ENCODE peak calls at places on chromosomes 11 and 22, in nine cellular contexts. One of them, this sample, is unnamed. For H3K4me1, the result is how much of the 10 kb centered on the place peaks cover.

GRCh38 chr11:11464555-11464954 is 111.5 kb upstream of the CSNK2A3 start:
- DNase-seq in fibroblast of lung: no peak
- DNase-seq in GM23248: peak
- DNase-seq in neural progenitor cell: no peak
- DNase-seq in mammary epithelial cell: no peak
- DNase-seq in GM23338: no peak
- DNase-seq in HCT116: no peak
- DNase-seq in H1: no peak
- DNase-seq in PC-3: peak
- DNase-seq in this sample: no peak

GRCh38 chr22:49909476-49910205 is 8.6 kb downstream of the ALG12 start:
- DNase-seq in fibroblast of lung: no peak
- DNase-seq in GM23248: no peak
- DNase-seq in neural progenitor cell: no peak
- DNase-seq in mammary epithelial cell: no peak
- DNase-seq in GM23338: no peak
- DNase-seq in HCT116: no peak
- DNase-seq in H1: no peak
- DNase-seq in PC-3: no peak
- DNase-seq in this sample: no peak

GRCh38 chr11:131666617-131667016 is 296.2 kb downstream of the NTM start:
- DNase-seq in fibroblast of lung: peak
- DNase-seq in GM23248: peak
- DNase-seq in neural progenitor cell: no peak
- DNase-seq in mammary epithelial cell: no peak
- DNase-seq in GM23338: no peak
- DNase-seq in HCT116: no peak
- DNase-seq in H1: no peak
- DNase-seq in PC-3: no peak
- DNase-seq in this sample: no peak

GRCh38 chr11:109424893-109425292 is 2.9 kb downstream of the C11orf87 start:
- DNase-seq in fibroblast of lung: no peak
- DNase-seq in GM23248: no peak
- DNase-seq in neural progenitor cell: peak
- DNase-seq in mammary epithelial cell: peak
- DNase-seq in GM23338: peak
- DNase-seq in HCT116: no peak
- DNase-seq in H1: peak
- DNase-seq in PC-3: peak
- DNase-seq in this sample: peak

GRCh38 chr22:20080445-20080775 is 369 bp downstream of the DGCR8 start:
- DNase-seq in fibroblast of lung: peak
- DNase-seq in GM23248: peak
- DNase-seq in neural progenitor cell: peak
- DNase-seq in mammary epithelial cell: peak
- DNase-seq in GM23338: peak
- DNase-seq in HCT116: no peak
- DNase-seq in H1: no peak
- DNase-seq in PC-3: peak
- DNase-seq in this sample: peak

GRCh38 chr11:72113170-72113808 is 794 bp upstream of the ANAPC15 start:
- DNase-seq in fibroblast of lung: peak
- DNase-seq in GM23248: peak
- DNase-seq in neural progenitor cell: no peak
- DNase-seq in mammary epithelial cell: peak
- DNase-seq in GM23338: no peak
- DNase-seq in HCT116: no peak
- DNase-seq in H1: no peak
- DNase-seq in PC-3: no peak
- DNase-seq in this sample: peak

GRCh38 chr22:24807284-24807950 is 1.4 kb downstream of the SGSM1 start:
- DNase-seq in fibroblast of lung: peak
- DNase-seq in GM23248: no peak
- DNase-seq in neural progenitor cell: peak
- DNase-seq in mammary epithelial cell: no peak
- DNase-seq in GM23338: peak
- DNase-seq in HCT116: no peak
- DNase-seq in H1: no peak
- DNase-seq in PC-3: no peak
- DNase-seq in this sample: no peak

GRCh38 chr11:134120143-134120850 is 51.4 kb downstream of the JAM3 start:
- DNase-seq in fibroblast of lung: peak
- DNase-seq in GM23248: peak
- DNase-seq in neural progenitor cell: no peak
- DNase-seq in mammary epithelial cell: peak
- DNase-seq in GM23338: no peak
- DNase-seq in HCT116: no peak
- DNase-seq in H1: no peak
- DNase-seq in PC-3: no peak
- DNase-seq in this sample: no peak

GRCh38 chr11:67352546-67353316 is 615 bp downstream of the POLD4 start:
- DNase-seq in fibroblast of lung: no peak
- DNase-seq in GM23248: peak
- DNase-seq in neural progenitor cell: no peak
- DNase-seq in mammary epithelial cell: no peak
- DNase-seq in GM23338: peak
- DNase-seq in HCT116: no peak
- DNase-seq in H1: no peak
- DNase-seq in PC-3: peak
- DNase-seq in this sample: peak

DNA sequence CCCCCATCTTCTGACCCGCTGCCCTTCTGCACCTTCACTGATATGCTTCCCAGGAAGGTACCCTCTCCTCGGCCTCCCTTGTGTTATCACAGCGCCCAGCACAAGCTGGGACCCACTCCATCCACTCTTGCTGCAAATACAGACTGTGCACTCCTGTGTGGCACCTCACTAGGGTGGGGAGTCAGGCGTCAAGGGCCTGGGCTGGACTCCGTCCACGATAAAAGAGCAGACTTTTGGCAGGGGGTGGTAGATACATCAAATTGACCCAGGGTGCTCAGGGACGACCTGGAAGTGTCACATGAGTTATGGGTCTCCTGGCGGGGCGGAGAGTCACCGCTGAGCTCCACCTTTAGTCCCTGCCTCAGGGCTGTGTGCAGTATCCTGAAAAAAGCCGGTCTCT is 908 bp downstream of the TRPM5 start:
- DNase-seq in fibroblast of lung: no peak
- DNase-seq in GM23248: no peak
- DNase-seq in neural progenitor cell: no peak
- DNase-seq in mammary epithelial cell: no peak
- DNase-seq in GM23338: no peak
- DNase-seq in HCT116: no peak
- DNase-seq in H1: no peak
- DNase-seq in PC-3: no peak
- DNase-seq in this sample: no peak
- TF ChIP-seq EZH2 in fibroblast of lung: peak
- TF ChIP-seq EZH2 in GM23248: no peak
- TF ChIP-seq EZH2 in neural progenitor cell: no peak
- TF ChIP-seq EZH2 in mammary epithelial cell: peak
- TF ChIP-seq EZH2 in GM23338: no peak
- TF ChIP-seq EZH2 in HCT116: no peak
- TF ChIP-seq EZH2 in H1: no peak
- TF ChIP-seq EZH2 in PC-3: no peak
- TF ChIP-seq EZH2 in this sample: no peak

DNA sequence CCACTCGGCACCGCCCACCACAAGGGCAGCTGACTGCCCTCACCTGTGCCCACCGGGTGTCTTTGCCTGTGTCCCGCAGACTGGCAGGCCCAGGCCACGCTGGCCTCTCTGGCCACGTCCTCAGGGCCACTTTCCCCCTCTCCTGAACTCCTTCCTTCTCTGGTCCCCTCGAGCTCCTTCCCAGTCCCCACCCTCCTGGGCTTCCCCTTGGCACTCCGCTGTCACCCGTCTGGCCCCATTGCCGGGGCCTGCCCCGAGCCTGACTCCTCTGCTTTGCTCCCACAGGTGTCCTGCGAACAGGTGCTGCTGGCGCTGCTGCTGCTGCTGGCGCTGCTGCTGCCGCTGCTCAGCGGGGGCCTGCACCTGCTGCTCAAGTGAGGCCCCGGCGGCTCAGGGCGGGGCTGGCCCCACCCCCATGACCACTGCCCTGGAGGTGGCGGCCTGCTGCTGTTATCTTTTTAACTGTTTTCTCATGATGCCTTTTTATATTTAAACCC is 14.2 kb downstream of the MCAT start:
- DNase-seq in fibroblast of lung: no peak
- DNase-seq in GM23248: no peak
- DNase-seq in neural progenitor cell: no peak
- DNase-seq in mammary epithelial cell: no peak
- DNase-seq in GM23338: peak
- DNase-seq in HCT116: no peak
- DNase-seq in H1: no peak
- DNase-seq in PC-3: no peak
- DNase-seq in this sample: peak
- H3K4me1 ChIP-seq in fibroblast of lung: under half
- H3K4me1 ChIP-seq in GM23248: under half
- H3K4me1 ChIP-seq in neural progenitor cell: under half
- H3K4me1 ChIP-seq in mammary epithelial cell: under half
- H3K4me1 ChIP-seq in GM23338: under half
- H3K4me1 ChIP-seq in HCT116: under half
- H3K4me1 ChIP-seq in H1: under half
- H3K4me1 ChIP-seq in PC-3: under half
- H3K4me1 ChIP-seq in this sample: under half

GRCh38 chr22:42719133-42719532 is 1.5 kb downstream of the A4GALT start:
- DNase-seq in fibroblast of lung: no peak
- DNase-seq in GM23248: peak
- DNase-seq in neural progenitor cell: no peak
- DNase-seq in mammary epithelial cell: no peak
- DNase-seq in GM23338: peak
- DNase-seq in HCT116: no peak
- DNase-seq in H1: no peak
- DNase-seq in PC-3: no peak
- DNase-seq in this sample: no peak

GRCh38 chr22:42717197-42717967 is 3.3 kb downstream of the A4GALT start:
- DNase-seq in fibroblast of lung: no peak
- DNase-seq in GM23248: peak
- DNase-seq in neural progenitor cell: no peak
- DNase-seq in mammary epithelial cell: peak
- DNase-seq in GM23338: peak
- DNase-seq in HCT116: no peak
- DNase-seq in H1: peak
- DNase-seq in PC-3: no peak
- DNase-seq in this sample: peak

GRCh38 chr22:42719656-42720262 is 911 bp downstream of the A4GALT start:
- DNase-seq in fibroblast of lung: no peak
- DNase-seq in GM23248: no peak
- DNase-seq in neural progenitor cell: peak
- DNase-seq in mammary epithelial cell: no peak
- DNase-seq in GM23338: peak
- DNase-seq in HCT116: no peak
- DNase-seq in H1: no peak
- DNase-seq in PC-3: no peak
- DNase-seq in this sample: no peak

GRCh38 chr22:42721045-42721434 is 370 bp upstream of the A4GALT start:
- DNase-seq in fibroblast of lung: no peak
- DNase-seq in GM23248: peak
- DNase-seq in neural progenitor cell: peak
- DNase-seq in mammary epithelial cell: no peak
- DNase-seq in GM23338: peak
- DNase-seq in HCT116: no peak
- DNase-seq in H1: no peak
- DNase-seq in PC-3: no peak
- DNase-seq in this sample: no peak

DNA sequence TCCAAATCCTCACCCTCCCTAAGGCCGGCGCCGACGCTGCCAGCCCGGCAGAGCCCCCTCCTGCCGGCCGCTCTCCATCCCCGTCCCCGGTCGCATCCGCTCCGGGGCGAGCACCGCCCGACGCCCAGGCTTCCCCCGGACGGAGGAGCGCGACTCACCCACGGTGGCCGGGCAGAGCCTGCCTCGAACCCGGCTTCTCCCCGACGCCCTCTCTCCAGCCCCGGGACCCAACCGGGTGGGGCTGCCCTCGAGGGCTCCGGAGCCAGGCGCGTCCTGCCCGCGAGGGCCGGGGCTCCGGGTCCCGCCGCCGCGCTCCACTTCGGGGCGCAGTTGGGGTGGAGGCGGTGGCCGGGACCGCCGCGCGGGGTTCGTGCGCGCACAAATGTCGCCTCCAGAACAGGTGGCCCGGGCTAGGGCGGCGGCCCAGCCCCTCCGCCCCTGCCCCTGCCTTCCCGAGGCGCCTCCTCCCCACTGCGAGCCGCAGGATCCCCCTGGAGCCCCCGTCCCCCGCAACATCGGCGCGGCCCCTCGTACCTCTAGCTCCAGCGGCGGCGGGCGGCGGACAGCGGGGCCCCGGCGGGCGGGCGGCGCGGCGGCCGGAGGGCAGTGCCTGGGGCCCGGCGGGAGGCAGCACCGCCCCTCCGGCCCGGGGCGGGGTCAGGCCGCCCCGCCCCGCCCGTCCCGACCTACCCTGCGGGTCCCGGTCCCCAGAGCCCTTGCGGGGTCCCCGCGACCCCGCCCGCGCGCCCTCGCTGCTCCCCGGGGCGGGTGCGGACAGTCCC is at the start of gene A4GALT:
- DNase-seq in fibroblast of lung: no peak
- DNase-seq in GM23248: peak
- DNase-seq in neural progenitor cell: peak
- DNase-seq in mammary epithelial cell: no peak
- DNase-seq in GM23338: peak
- DNase-seq in HCT116: no peak
- DNase-seq in H1: no peak
- DNase-seq in PC-3: no peak
- DNase-seq in this sample: no peak
- TF ChIP-seq EZH2 in fibroblast of lung: peak
- TF ChIP-seq EZH2 in GM23248: no peak
- TF ChIP-seq EZH2 in neural progenitor cell: no peak
- TF ChIP-seq EZH2 in mammary epithelial cell: no peak
- TF ChIP-seq EZH2 in GM23338: peak
- TF ChIP-seq EZH2 in HCT116: no peak
- TF ChIP-seq EZH2 in H1: no peak
- TF ChIP-seq EZH2 in PC-3: no peak
- TF ChIP-seq EZH2 in this sample: no peak

GRCh38 chr11:111091341-111091740 is 154.2 kb upstream of the POU2AF2 start:
- DNase-seq in fibroblast of lung: no peak
- DNase-seq in GM23248: peak
- DNase-seq in neural progenitor cell: no peak
- DNase-seq in mammary epithelial cell: no peak
- DNase-seq in GM23338: no peak
- DNase-seq in HCT116: no peak
- DNase-seq in H1: no peak
- DNase-seq in PC-3: no peak
- DNase-seq in this sample: no peak

GRCh38 chr11:111097191-111097590 is 148.3 kb upstream of the POU2AF2 start:
- DNase-seq in fibroblast of lung: peak
- DNase-seq in GM23248: no peak
- DNase-seq in neural progenitor cell: peak
- DNase-seq in mammary epithelial cell: no peak
- DNase-seq in GM23338: peak
- DNase-seq in HCT116: peak
- DNase-seq in H1: no peak
- DNase-seq in PC-3: peak
- DNase-seq in this sample: no peak

GRCh38 chr11:111093061-111093460 is 152.5 kb upstream of the POU2AF2 start:
- DNase-seq in fibroblast of lung: no peak
- DNase-seq in GM23248: no peak
- DNase-seq in neural progenitor cell: no peak
- DNase-seq in mammary epithelial cell: no peak
- DNase-seq in GM23338: no peak
- DNase-seq in HCT116: no peak
- DNase-seq in H1: no peak
- DNase-seq in PC-3: no peak
- DNase-seq in this sample: no peak

GRCh38 chr11:111098091-111098490 is 147.4 kb upstream of the POU2AF2 start:
- DNase-seq in fibroblast of lung: no peak
- DNase-seq in GM23248: no peak
- DNase-seq in neural progenitor cell: no peak
- DNase-seq in mammary epithelial cell: no peak
- DNase-seq in GM23338: no peak
- DNase-seq in HCT116: no peak
- DNase-seq in H1: no peak
- DNase-seq in PC-3: no peak
- DNase-seq in this sample: no peak

GRCh38 chr11:111095327-111095726 is 150.2 kb upstream of the POU2AF2 start:
- DNase-seq in fibroblast of lung: no peak
- DNase-seq in GM23248: no peak
- DNase-seq in neural progenitor cell: no peak
- DNase-seq in mammary epithelial cell: no peak
- DNase-seq in GM23338: no peak
- DNase-seq in HCT116: no peak
- DNase-seq in H1: no peak
- DNase-seq in PC-3: no peak
- DNase-seq in this sample: no peak
- H3K4me1 ChIP-seq in fibroblast of lung: under half
- H3K4me1 ChIP-seq in GM23248: under half
- H3K4me1 ChIP-seq in neural progenitor cell: under half
- H3K4me1 ChIP-seq in mammary epithelial cell: under half
- H3K4me1 ChIP-seq in GM23338: under half
- H3K4me1 ChIP-seq in HCT116: under half
- H3K4me1 ChIP-seq in H1: under half
- H3K4me1 ChIP-seq in PC-3: under half
- H3K4me1 ChIP-seq in this sample: under half

This sample was measured in DND-41.